ENCODE peak calls at places on chromosomes 4 and X, in five cellular contexts. One of them, this sample, is unnamed.

GRCh38 chr4:54359919-54360650 is 131.0 kb downstream of the PDGFRA start:
- DNase-seq in K562: no peak
- DNase-seq in HepG2: no peak
- DNase-seq in GM12878: no peak
- DNase-seq in GM12891: no peak
- DNase-seq in this sample: no peak

GRCh38 chrX:56600141-56600540 is 36.7 kb downstream of the UBQLN2 start:
- DNase-seq in K562: no peak
- DNase-seq in HepG2: peak
- DNase-seq in GM12878: no peak
- DNase-seq in GM12891: no peak
- DNase-seq in this sample: no peak

GRCh38 chrX:39577976-39578962 is 519.5 kb downstream of the BCOR start:
- DNase-seq in K562: no peak
- DNase-seq in HepG2: no peak
- DNase-seq in GM12878: peak
- DNase-seq in GM12891: peak
- DNase-seq in this sample: peak

GRCh38 chr4:4554234-4554633 is 12.4 kb upstream of the STX18 start:
- DNase-seq in K562: no peak
- DNase-seq in HepG2: no peak
- DNase-seq in GM12878: no peak
- DNase-seq in GM12891: no peak
- DNase-seq in this sample: no peak

GRCh38 chr4:41135761-41136160 is 78.6 kb downstream of the APBB2 start:
- DNase-seq in K562: no peak
- DNase-seq in HepG2: no peak
- DNase-seq in GM12878: no peak
- DNase-seq in GM12891: no peak
- DNase-seq in this sample: no peak

GRCh38 chrX:151675121-151675746 is 20.0 kb upstream of the PRRG3 start:
- DNase-seq in K562: no peak
- DNase-seq in HepG2: no peak
- DNase-seq in GM12878: no peak
- DNase-seq in GM12891: no peak
- DNase-seq in this sample: no peak

GRCh38 chr4:129355529-129355928 is 259.6 kb downstream of the C4orf33 start:
- DNase-seq in K562: no peak
- DNase-seq in HepG2: no peak
- DNase-seq in GM12878: no peak
- DNase-seq in GM12891: no peak
- DNase-seq in this sample: no peak

GRCh38 chr4:54586343-54586953 is 71.3 kb upstream of the KIT start:
- DNase-seq in K562: no peak
- DNase-seq in HepG2: no peak
- DNase-seq in GM12878: no peak
- DNase-seq in GM12891: no peak
- DNase-seq in this sample: no peak

GRCh38 chr4:159856451-159856850 is 753.6 kb downstream of the RAPGEF2 start:
- DNase-seq in K562: no peak
- DNase-seq in HepG2: peak
- DNase-seq in GM12878: no peak
- DNase-seq in GM12891: no peak
- DNase-seq in this sample: no peak

GRCh38 chr4:73734405-73735070 is 5.8 kb upstream of the CXCL8 start:
- DNase-seq in K562: no peak
- DNase-seq in HepG2: no peak
- DNase-seq in GM12878: no peak
- DNase-seq in GM12891: no peak
- DNase-seq in this sample: no peak

GRCh38 chr4:4268753-4269152 is 20.7 kb upstream of the TMEM128 start:
- DNase-seq in K562: no peak
- DNase-seq in HepG2: no peak
- DNase-seq in GM12878: no peak
- DNase-seq in GM12891: no peak
- DNase-seq in this sample: no peak

GRCh38 chrX:3697701-3698279 is 15.7 kb downstream of the PRKX start:
- DNase-seq in K562: no peak
- DNase-seq in HepG2: no peak
- DNase-seq in GM12878: no peak
- DNase-seq in GM12891: no peak
- DNase-seq in this sample: no peak

GRCh38 chr4:188869581-188869980 is 730.3 kb downstream of the TRIML1 start:
- DNase-seq in K562: no peak
- DNase-seq in HepG2: no peak
- DNase-seq in GM12878: no peak
- DNase-seq in GM12891: no peak
- DNase-seq in this sample: no peak

GRCh38 chrX:110384490-110384889 is 25.8 kb downstream of the RTL9 start:
- DNase-seq in K562: peak
- DNase-seq in HepG2: no peak
- DNase-seq in GM12878: no peak
- DNase-seq in GM12891: no peak
- DNase-seq in this sample: no peak

GRCh38 chr4:180926277-180926676 is 1316.9 kb upstream of the TENM3 start:
- DNase-seq in K562: no peak
- DNase-seq in HepG2: no peak
- DNase-seq in GM12878: no peak
- DNase-seq in GM12891: no peak
- DNase-seq in this sample: no peak

GRCh38 chr4:183599690-183600089 is 59.3 kb downstream of the RWDD4 start:
- DNase-seq in K562: no peak
- DNase-seq in HepG2: peak
- DNase-seq in GM12878: no peak
- DNase-seq in GM12891: no peak
- DNase-seq in this sample: no peak

GRCh38 chr4:173014113-173014558 is 154.5 kb upstream of the GALNT7 start:
- DNase-seq in K562: no peak
- DNase-seq in HepG2: no peak
- DNase-seq in GM12878: no peak
- DNase-seq in GM12891: no peak
- DNase-seq in this sample: no peak

GRCh38 chrX:46573896-46574336 is 351 bp downstream of the CHST7 start:
- DNase-seq in K562: no peak
- DNase-seq in HepG2: peak
- DNase-seq in GM12878: no peak
- DNase-seq in GM12891: no peak
- DNase-seq in this sample: no peak

GRCh38 chr4:153275380-153276276 is 68.9 kb upstream of the MND1 start:
- DNase-seq in K562: no peak
- DNase-seq in HepG2: no peak
- DNase-seq in GM12878: no peak
- DNase-seq in GM12891: no peak
- DNase-seq in this sample: no peak

GRCh38 chrX:155028192-155028591 is 1.5 kb downstream of the FUNDC2 start:
- DNase-seq in K562: no peak
- DNase-seq in HepG2: no peak
- DNase-seq in GM12878: no peak
- DNase-seq in GM12891: no peak
- DNase-seq in this sample: no peak

GRCh38 chr4:6877070-6877469 is 32.6 kb upstream of the TBC1D14 start:
- DNase-seq in K562: no peak
- DNase-seq in HepG2: no peak
- DNase-seq in GM12878: no peak
- DNase-seq in GM12891: no peak
- DNase-seq in this sample: no peak

GRCh38 chrX:78838709-78839108 is 91.2 kb downstream of the LPAR4 start:
- DNase-seq in K562: no peak
- DNase-seq in HepG2: no peak
- DNase-seq in GM12878: no peak
- DNase-seq in GM12891: no peak
- DNase-seq in this sample: no peak

GRCh38 chr4:152104846-152105462 is 344.1 kb upstream of the GATB start:
- DNase-seq in K562: no peak
- DNase-seq in HepG2: no peak
- DNase-seq in GM12878: no peak
- DNase-seq in GM12891: no peak
- DNase-seq in this sample: no peak

GRCh38 chr4:166913926-166914325 is 320.4 kb downstream of the SPOCK3 start:
- DNase-seq in K562: no peak
- DNase-seq in HepG2: no peak
- DNase-seq in GM12878: no peak
- DNase-seq in GM12891: no peak
- DNase-seq in this sample: no peak

GRCh38 chrX:141341341-141341740 is 99.0 kb upstream of the SPANXC start:
- DNase-seq in K562: no peak
- DNase-seq in HepG2: no peak
- DNase-seq in GM12878: no peak
- DNase-seq in GM12891: no peak
- DNase-seq in this sample: no peak

GRCh38 chr4:37885496-37885895 is 5.4 kb upstream of the TBC1D1 start:
- DNase-seq in K562: no peak
- DNase-seq in HepG2: no peak
- DNase-seq in GM12878: no peak
- DNase-seq in GM12891: no peak
- DNase-seq in this sample: no peak
- TF ChIP-seq POLR2A in K562: no peak
- TF ChIP-seq POLR2A in HepG2: no peak
- TF ChIP-seq POLR2A in GM12878: no peak
- TF ChIP-seq POLR2A in GM12891: no peak
- TF ChIP-seq POLR2A in this sample: no peak

GRCh38 chrX:120271218-120271617 is 20.6 kb downstream of the ZBTB33 start:
- DNase-seq in K562: no peak
- DNase-seq in HepG2: no peak
- DNase-seq in GM12878: no peak
- DNase-seq in GM12891: no peak
- DNase-seq in this sample: no peak
- TF ChIP-seq TAF1 in K562: no peak
- TF ChIP-seq TAF1 in HepG2: no peak
- TF ChIP-seq TAF1 in GM12878: no peak
- TF ChIP-seq TAF1 in GM12891: no peak
- TF ChIP-seq TAF1 in this sample: no peak

DNA sequence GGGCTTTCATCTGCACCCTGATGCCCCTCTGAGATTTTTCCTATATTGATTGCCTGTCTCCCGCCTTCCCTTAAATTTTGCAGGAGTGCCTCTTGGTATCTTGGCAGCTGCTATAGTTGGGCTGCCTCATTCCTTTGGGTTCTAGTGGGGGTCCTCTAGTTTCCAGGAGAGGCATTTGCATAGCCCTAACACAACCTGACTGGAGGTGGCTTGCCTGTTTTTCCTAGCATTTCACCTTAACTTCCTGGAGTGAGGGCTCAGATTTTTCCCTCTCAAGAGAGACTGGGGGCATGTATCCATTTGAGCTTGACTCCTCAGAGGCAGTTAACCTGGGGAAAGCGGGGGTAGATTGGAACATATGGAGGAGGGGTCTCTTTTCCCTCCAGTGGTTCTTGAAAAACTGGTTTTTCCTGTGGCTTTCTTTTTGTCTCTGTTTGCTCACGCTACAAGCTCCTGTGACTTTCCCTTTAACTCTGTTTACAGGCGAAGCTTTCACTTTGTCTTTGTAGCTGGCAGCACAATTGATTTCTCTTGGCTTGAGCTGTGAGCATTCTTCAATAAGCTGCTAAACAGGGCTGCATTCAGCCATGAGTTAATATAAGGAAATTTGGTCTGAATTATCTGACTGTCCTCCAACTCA is 45.9 kb downstream of the UGT2A3 start:
- DNase-seq in K562: no peak
- DNase-seq in HepG2: no peak
- DNase-seq in GM12878: no peak
- DNase-seq in GM12891: no peak
- DNase-seq in this sample: no peak
- TF ChIP-seq POLR2AphosphoS5 in K562: no peak
- TF ChIP-seq POLR2AphosphoS5 in HepG2: no peak
- TF ChIP-seq POLR2AphosphoS5 in GM12878: no peak
- TF ChIP-seq POLR2AphosphoS5 in GM12891: no peak
- TF ChIP-seq POLR2AphosphoS5 in this sample: no peak

DNA sequence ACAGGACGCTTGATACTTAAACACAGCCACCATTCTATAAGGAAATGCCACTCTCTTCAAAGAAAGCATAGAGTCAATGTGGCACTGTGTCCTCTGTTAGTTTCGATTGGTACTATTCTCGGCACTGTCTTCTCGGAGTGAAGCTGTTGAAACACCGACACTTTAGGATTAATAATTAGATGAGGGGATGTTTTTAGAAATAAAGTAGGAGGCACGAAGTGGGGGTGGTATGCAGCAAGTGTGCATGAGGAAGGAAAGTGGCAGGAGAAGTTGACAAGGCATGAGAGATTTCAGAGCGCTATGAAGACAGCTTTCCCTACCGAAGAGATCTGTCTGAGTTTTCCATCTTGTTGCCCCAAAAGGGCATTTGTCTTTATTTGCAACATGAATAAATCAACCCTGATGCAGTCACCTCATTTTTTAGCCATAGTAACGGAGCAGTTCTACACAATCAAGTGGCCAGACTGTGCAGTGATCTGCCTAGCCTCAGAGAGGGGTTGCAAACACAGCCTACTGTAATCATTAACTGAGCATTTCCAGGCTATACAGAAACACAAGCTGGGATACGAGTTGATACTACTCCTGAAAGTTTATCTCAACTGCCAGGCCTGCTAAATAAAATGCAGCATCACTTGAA is 8.3 kb downstream of the GPRIN3 start:
- DNase-seq in K562: no peak
- DNase-seq in HepG2: no peak
- DNase-seq in GM12878: no peak
- DNase-seq in GM12891: no peak
- DNase-seq in this sample: no peak
- TF ChIP-seq POLR2A in K562: no peak
- TF ChIP-seq POLR2A in HepG2: no peak
- TF ChIP-seq POLR2A in GM12878: no peak
- TF ChIP-seq POLR2A in GM12891: no peak
- TF ChIP-seq POLR2A in this sample: no peak

DNA sequence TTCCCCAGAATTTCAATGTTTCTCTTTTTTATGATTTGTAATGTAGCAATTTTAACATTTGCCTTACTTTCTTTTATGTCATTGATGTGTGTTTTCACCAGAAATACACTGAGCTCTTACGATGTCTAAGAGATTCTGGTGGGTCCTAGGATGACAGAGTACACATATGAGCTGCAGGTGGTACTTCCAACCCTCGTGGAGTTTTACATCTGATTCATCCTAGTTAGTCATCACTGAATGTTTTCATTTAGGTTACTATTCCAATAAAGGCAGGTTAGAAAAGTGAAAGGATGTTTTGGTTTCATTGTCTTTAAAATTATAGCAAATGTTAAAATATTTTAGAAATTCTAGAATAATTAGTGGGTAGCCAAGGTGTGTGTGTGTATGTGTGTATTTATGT is 605.9 kb downstream of the ADGRL3 start:
- DNase-seq in K562: no peak
- DNase-seq in HepG2: no peak
- DNase-seq in GM12878: no peak
- DNase-seq in GM12891: no peak
- DNase-seq in this sample: no peak
- TF ChIP-seq TAF1 in K562: no peak
- TF ChIP-seq TAF1 in HepG2: no peak
- TF ChIP-seq TAF1 in GM12878: no peak
- TF ChIP-seq TAF1 in GM12891: no peak
- TF ChIP-seq TAF1 in this sample: no peak